ENCODE peak calls at places on chromosomes 16 and 17, in four cellular contexts. H, M, N and I are unnamed samples.

GRCh38 chr17:17108681-17109049 is 66.4 kb downstream of the MPRIP start:
- DNase-seq in H (no peak), M (no peak), N (peak; percentile 34), I (peak; percentile 54)

GRCh38 chr17:63961355-63962207 is 11.1 kb downstream of the SCN4A start:
- DNase-seq in H (peak; percentile 83), M (no peak), N (no peak), I (no peak)

GRCh38 chr16:88349153-88349902 is 33.4 kb upstream of the ZNF469 start:
- DNase-seq in H (no peak), M (no peak), N (no peak), I (no peak)

GRCh38 chr17:81057079-81057730 is 22.3 kb downstream of the BAIAP2 start:
- DNase-seq in H (peak; percentile 45), M (no peak), N (no peak), I (no peak)

GRCh38 chr17:58338907-58339774 is 10.5 kb upstream of the TSPOAP1 start:
- DNase-seq in H (no peak), M (peak; percentile 48), N (no peak), I (no peak)

GRCh38 chr16:11572301-11572995 is 14.3 kb downstream of the LITAF start:
- DNase-seq in H (no peak), M (peak; percentile 74), N (no peak), I (no peak)

GRCh38 chr17:80146121-80147034 is 550 bp downstream of the EIF4A3 start:
- DNase-seq in H (no peak), M (peak; percentile 28), N (no peak), I (no peak)

GRCh38 chr17:80389011-80389995 is 25.7 kb upstream of the ENDOV start:
- DNase-seq in H (no peak), M (no peak), N (no peak), I (no peak)

GRCh38 chr17:36931096-36931696 is 6.1 kb upstream of the LHX1 start:
- DNase-seq in H (no peak), M (no peak), N (no peak), I (no peak)

GRCh38 chr16:86078121-86078600 is 179.2 kb downstream of the IRF8 start:
- DNase-seq in H (no peak), M (no peak), N (no peak), I (peak; percentile 2)

GRCh38 chr17:56653877-56654276 is 60.4 kb downstream of the NOG start:
- DNase-seq in H (peak; percentile 54), M (peak; percentile 77), N (no peak), I (no peak)

GRCh38 chr17:79851461-79851817 is 12.2 kb upstream of the CBX4 start:
- DNase-seq in H (no peak), M (no peak), N (no peak), I (no peak)

GRCh38 chr16:30951785-30952184 is 2.9 kb downstream of the ORAI3 start:
- DNase-seq in H (no peak), M (no peak), N (no peak), I (no peak)

GRCh38 chr17:4657678-4658077 is 16.2 kb upstream of the ALOX15 start:
- DNase-seq in H (no peak), M (no peak), N (no peak), I (no peak)

GRCh38 chr17:40686192-40686591 is 17.4 kb downstream of the KRT24 start:
- DNase-seq in H (no peak), M (no peak), N (no peak), I (no peak)

GRCh38 chr16:53614346-53614745 is 89.3 kb downstream of the RPGRIP1L start:
- DNase-seq in H (no peak), M (no peak), N (no peak), I (no peak)

GRCh38 chr17:21689604-21690003 is 2.7 kb upstream of the KCNJ18 start:
- DNase-seq in H (peak; percentile 21), M (no peak), N (no peak), I (no peak)

GRCh38 chr16:9436175-9436574 is 344.7 kb downstream of the HAPSTR1 start:
- DNase-seq in H (no peak), M (no peak), N (no peak), I (no peak)

GRCh38 chr16:31880322-31880979 is 6.8 kb downstream of the ZNF267 start:
- DNase-seq in H (no peak), M (no peak), N (no peak), I (no peak)

GRCh38 chr16:15434425-15435215 is at the start of gene BMERB1:
- DNase-seq in H (peak; percentile 77), M (peak; percentile 15), N (peak; percentile 59), I (peak; percentile 76)

GRCh38 chr17:32494621-32495346 is 8.0 kb downstream of the CDK5R1 start:
- DNase-seq in H (no peak), M (no peak), N (no peak), I (no peak)

GRCh38 chr17:41212524-41213169 is 13.8 kb upstream of the KRTAP9-2 start:
- DNase-seq in H (peak; percentile 18), M (no peak), N (no peak), I (no peak)

GRCh38 chr16:11258553-11259287 is 2.7 kb upstream of the SOCS1 start:
- DNase-seq in H (no peak), M (peak; percentile 60), N (peak; percentile 19), I (peak; percentile 24)

GRCh38 chr16:86595983-86596605 is 17.7 kb downstream of the FOXL1 start:
- DNase-seq in H (no peak), M (no peak), N (no peak), I (no peak)

GRCh38 chr17:73318861-73319260 is 7.1 kb upstream of the CDC42EP4 start:
- DNase-seq in H (no peak), M (no peak), N (no peak), I (no peak)

GRCh38 chr16:57277586-57277985 is 6.9 kb downstream of the PLLP start:
- DNase-seq in H (peak; percentile 58), M (peak; percentile 32), N (no peak), I (no peak)

GRCh38 chr17:13114601-13115024 is 96.8 kb upstream of the ELAC2 start:
- DNase-seq in H (peak; percentile 63), M (no peak), N (no peak), I (no peak)

GRCh38 chr17:80899402-80900268 is 92.0 kb upstream of the CHMP6 start:
- DNase-seq in H (peak; percentile 70), M (peak; percentile 74), N (no peak), I (no peak)

GRCh38 chr17:31195305-31195704 is 100.5 kb downstream of the NF1 start:
- DNase-seq in H (no peak), M (no peak), N (no peak), I (no peak)

GRCh38 chr16:66263168-66263972 is 103.1 kb upstream of the CDH5 start:
- DNase-seq in H (no peak), M (no peak), N (no peak), I (no peak)

GRCh38 chr16:68898026-68898425 is 54.7 kb downstream of the TANGO6 start:
- DNase-seq in H (no peak), M (no peak), N (no peak), I (no peak)

GRCh38 chr17:8294814-8295316 is 335 bp downstream of the SLC25A35 start:
- DNase-seq in H (no peak), M (no peak), N (no peak), I (no peak)
- H3K27ac ChIP-seq in H (peak overlapping the region; percentile 93), M (peak overlapping the region; percentile 85), N (peak overlapping the region; percentile 81), I (peak overlapping the region; percentile 77)

DNA sequence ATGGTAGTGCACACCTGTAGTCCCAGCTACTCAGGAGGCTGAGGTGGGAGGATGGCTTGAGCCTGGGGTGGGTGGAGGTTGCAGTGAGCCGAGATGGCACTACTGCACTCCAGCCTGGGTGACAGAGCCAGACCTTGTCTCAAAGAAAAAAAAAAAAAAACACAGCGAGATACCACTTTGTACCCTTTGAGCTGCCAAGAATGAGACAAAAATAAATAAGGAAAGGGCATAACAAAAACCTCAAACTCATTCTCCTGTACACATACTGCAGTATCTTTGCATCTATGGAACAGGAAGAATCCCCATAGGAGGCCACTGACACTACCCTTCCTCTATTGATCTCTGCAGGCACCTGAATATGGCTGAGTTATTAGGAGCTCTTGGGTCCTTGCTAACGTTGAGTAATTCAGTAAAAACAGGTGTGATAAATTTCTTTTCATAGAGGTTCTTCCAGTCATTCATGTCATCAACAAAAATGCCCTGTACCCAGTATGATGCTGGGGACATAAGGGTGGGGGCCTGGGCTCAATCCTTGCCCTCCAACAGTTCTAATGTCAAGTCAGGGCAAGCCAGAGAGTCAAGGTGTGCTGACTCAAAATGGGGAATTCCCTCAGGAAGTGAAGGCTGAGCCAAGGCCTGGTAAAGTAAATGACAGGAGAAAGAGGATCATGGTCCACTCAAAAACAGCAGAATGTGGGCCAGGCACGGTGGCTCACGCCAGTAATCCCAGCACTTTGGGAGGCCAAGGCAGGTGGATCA is 26.9 kb downstream of the RANBP10 start:
- DNase-seq in H (no peak), M (no peak), N (no peak), I (no peak)
- H3K27ac ChIP-seq in H (no peak overlapping the region), M (no peak overlapping the region), N (no peak overlapping the region), I (no peak overlapping the region)

GRCh38 chr16:82464192-82464591 is 162.6 kb upstream of the CDH13 start:
- DNase-seq in H (no peak), M (no peak), N (no peak), I (no peak)

GRCh38 chr16:82456683-82457082 is 170.1 kb upstream of the CDH13 start:
- DNase-seq in H (peak; percentile 52), M (peak; percentile 0), N (no peak), I (peak; percentile 8)

GRCh38 chr16:82454566-82454965 is 172.2 kb upstream of the CDH13 start:
- DNase-seq in H (no peak), M (no peak), N (no peak), I (no peak)

GRCh38 chr16:82460761-82461160 is 166.0 kb upstream of the CDH13 start:
- DNase-seq in H (no peak), M (no peak), N (no peak), I (no peak)

DNA sequence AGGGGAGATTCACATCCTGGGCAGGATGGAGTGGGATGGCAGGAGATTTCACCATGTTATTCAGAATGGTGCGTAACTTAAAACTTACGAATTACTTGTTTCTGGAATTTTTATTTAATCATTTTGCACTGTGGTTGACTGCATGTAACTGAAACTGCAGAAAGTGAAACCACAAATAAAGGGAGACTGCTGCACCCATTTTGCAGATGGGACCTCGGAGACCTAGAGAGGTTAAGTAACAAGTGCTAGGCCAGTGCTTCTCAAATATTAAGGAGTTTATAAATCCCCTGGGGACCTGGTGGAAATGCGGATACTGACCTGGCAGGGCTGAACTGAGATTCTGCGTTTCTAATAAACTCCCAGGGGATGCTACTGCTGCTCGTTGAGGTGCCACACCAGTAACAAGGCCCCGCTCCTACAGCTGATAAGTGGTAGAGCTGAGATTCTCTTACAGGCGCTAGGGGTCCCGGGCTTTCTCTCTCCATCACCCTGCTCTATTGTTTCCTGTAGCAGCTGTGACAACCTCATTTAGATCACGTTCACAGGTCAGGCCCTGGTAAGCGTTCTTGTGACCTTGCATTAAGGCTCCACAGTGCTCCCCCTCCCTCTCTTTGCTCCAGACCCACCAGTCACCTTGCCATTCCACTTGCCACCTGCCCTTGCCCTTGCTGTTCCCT is 167.1 kb upstream of the CDH13 start:
- DNase-seq in H (no peak), M (no peak), N (no peak), I (no peak)
- H3K27ac ChIP-seq in H (no peak overlapping the region), M (no peak overlapping the region), N (no peak overlapping the region), I (no peak overlapping the region)

GRCh38 chr17:49201481-49201927 is 8.9 kb downstream of the GNGT2 start:
- DNase-seq in H (no peak), M (no peak), N (no peak), I (no peak)
- H3K27ac ChIP-seq in H (no peak overlapping the region), M (no peak overlapping the region), N (no peak overlapping the region), I (no peak overlapping the region)